ENCODE peak calls at places on chromosomes 12 and 14, in eight cellular contexts. One of them, this sample, is unnamed.

GRCh38 chr14:94120667-94121335 is 8.6 kb downstream of the IFI27L2 start:
- DNase-seq in neural crest cell: no peak
- DNase-seq in GM23338: no peak
- DNase-seq in RWPE1: no peak
- DNase-seq in IMR-90: peak
- DNase-seq in non-pigmented ciliary epithelial cell: no peak
- DNase-seq in T1000: peak
- DNase-seq in endothelial cell: no peak
- DNase-seq in this sample: no peak

GRCh38 chr12:124369901-124370378 is 75.0 kb downstream of the RFLNA start:
- DNase-seq in endothelial cell: no peak
- DNase-seq in GM23338: no peak
- DNase-seq in RWPE1: no peak
- DNase-seq in IMR-90: no peak
- DNase-seq in neural crest cell: no peak
- DNase-seq in non-pigmented ciliary epithelial cell: no peak
- DNase-seq in T1000: no peak
- DNase-seq in this sample: no peak

GRCh38 chr12:58087428-58088117 is 146.2 kb downstream of the ATP23 start:
- DNase-seq in IMR-90: no peak
- DNase-seq in RWPE1: no peak
- DNase-seq in non-pigmented ciliary epithelial cell: no peak
- DNase-seq in endothelial cell: no peak
- DNase-seq in neural crest cell: no peak
- DNase-seq in GM23338: peak
- DNase-seq in T1000: peak
- DNase-seq in this sample: no peak

GRCh38 chr14:90839024-90839888 is 23.0 kb upstream of the TTC7B start:
- DNase-seq in neural crest cell: no peak
- DNase-seq in endothelial cell: no peak
- DNase-seq in RWPE1: no peak
- DNase-seq in IMR-90: peak
- DNase-seq in non-pigmented ciliary epithelial cell: no peak
- DNase-seq in T1000: no peak
- DNase-seq in GM23338: no peak
- DNase-seq in this sample: no peak

GRCh38 chr12:113868365-113868764 is 97.8 kb downstream of the RBM19 start:
- DNase-seq in neural crest cell: no peak
- DNase-seq in GM23338: no peak
- DNase-seq in RWPE1: no peak
- DNase-seq in T1000: no peak
- DNase-seq in non-pigmented ciliary epithelial cell: no peak
- DNase-seq in endothelial cell: no peak
- DNase-seq in IMR-90: no peak
- DNase-seq in this sample: no peak

GRCh38 chr12:116958402-116959197 is 47.9 kb downstream of the FBXW8 start:
- DNase-seq in IMR-90: peak
- DNase-seq in T1000: no peak
- DNase-seq in endothelial cell: no peak
- DNase-seq in neural crest cell: no peak
- DNase-seq in RWPE1: no peak
- DNase-seq in GM23338: no peak
- DNase-seq in non-pigmented ciliary epithelial cell: no peak
- DNase-seq in this sample: no peak

GRCh38 chr12:68240975-68241374 is 12.4 kb downstream of the IL22 start:
- DNase-seq in IMR-90: peak
- DNase-seq in RWPE1: no peak
- DNase-seq in non-pigmented ciliary epithelial cell: no peak
- DNase-seq in GM23338: no peak
- DNase-seq in T1000: no peak
- DNase-seq in neural crest cell: no peak
- DNase-seq in endothelial cell: no peak
- DNase-seq in this sample: no peak

GRCh38 chr12:53344824-53345485 is 8.8 kb upstream of the SP7 start:
- DNase-seq in T1000: peak
- DNase-seq in non-pigmented ciliary epithelial cell: no peak
- DNase-seq in endothelial cell: peak
- DNase-seq in neural crest cell: peak
- DNase-seq in GM23338: peak
- DNase-seq in IMR-90: peak
- DNase-seq in RWPE1: no peak
- DNase-seq in this sample: peak

GRCh38 chr14:69038449-69039286 is 59.6 kb upstream of the ACTN1 start:
- DNase-seq in T1000: peak
- DNase-seq in neural crest cell: no peak
- DNase-seq in endothelial cell: no peak
- DNase-seq in GM23338: no peak
- DNase-seq in RWPE1: no peak
- DNase-seq in non-pigmented ciliary epithelial cell: peak
- DNase-seq in IMR-90: peak
- DNase-seq in this sample: no peak

GRCh38 chr14:93133476-93133875 is 17.8 kb upstream of the ITPK1 start:
- DNase-seq in GM23338: no peak
- DNase-seq in neural crest cell: no peak
- DNase-seq in non-pigmented ciliary epithelial cell: no peak
- DNase-seq in endothelial cell: no peak
- DNase-seq in IMR-90: peak
- DNase-seq in RWPE1: peak
- DNase-seq in T1000: no peak
- DNase-seq in this sample: no peak

GRCh38 chr14:102827716-102828115 is 50.5 kb downstream of the TRAF3 start:
- DNase-seq in non-pigmented ciliary epithelial cell: no peak
- DNase-seq in RWPE1: no peak
- DNase-seq in T1000: no peak
- DNase-seq in endothelial cell: no peak
- DNase-seq in IMR-90: peak
- DNase-seq in neural crest cell: no peak
- DNase-seq in GM23338: no peak
- DNase-seq in this sample: no peak

GRCh38 chr14:90381011-90381790 is 15.6 kb upstream of the CALM1 start:
- DNase-seq in T1000: no peak
- DNase-seq in RWPE1: no peak
- DNase-seq in IMR-90: no peak
- DNase-seq in non-pigmented ciliary epithelial cell: no peak
- DNase-seq in endothelial cell: no peak
- DNase-seq in GM23338: no peak
- DNase-seq in neural crest cell: no peak
- DNase-seq in this sample: no peak

GRCh38 chr14:59159169-59159568 is 29.3 kb upstream of the DAAM1 start:
- DNase-seq in GM23338: no peak
- DNase-seq in neural crest cell: no peak
- DNase-seq in T1000: no peak
- DNase-seq in endothelial cell: no peak
- DNase-seq in IMR-90: peak
- DNase-seq in RWPE1: no peak
- DNase-seq in non-pigmented ciliary epithelial cell: no peak
- DNase-seq in this sample: no peak

GRCh38 chr12:3743803-3744202 is 9.1 kb downstream of the CRACR2A start:
- DNase-seq in IMR-90: no peak
- DNase-seq in neural crest cell: no peak
- DNase-seq in GM23338: no peak
- DNase-seq in T1000: no peak
- DNase-seq in non-pigmented ciliary epithelial cell: no peak
- DNase-seq in endothelial cell: no peak
- DNase-seq in RWPE1: no peak
- DNase-seq in this sample: no peak

GRCh38 chr14:80519002-80519401 is 307.7 kb upstream of the DIO2 start:
- DNase-seq in RWPE1: no peak
- DNase-seq in GM23338: no peak
- DNase-seq in T1000: no peak
- DNase-seq in IMR-90: no peak
- DNase-seq in non-pigmented ciliary epithelial cell: no peak
- DNase-seq in endothelial cell: no peak
- DNase-seq in neural crest cell: no peak
- DNase-seq in this sample: no peak

GRCh38 chr14:50497351-50497750 is 35.0 kb downstream of the MAP4K5 start:
- DNase-seq in RWPE1: no peak
- DNase-seq in endothelial cell: no peak
- DNase-seq in GM23338: no peak
- DNase-seq in neural crest cell: no peak
- DNase-seq in non-pigmented ciliary epithelial cell: no peak
- DNase-seq in IMR-90: no peak
- DNase-seq in T1000: no peak
- DNase-seq in this sample: no peak

GRCh38 chr14:32694795-32695449 is 243.8 kb upstream of the NPAS3 start:
- DNase-seq in T1000: no peak
- DNase-seq in endothelial cell: no peak
- DNase-seq in neural crest cell: no peak
- DNase-seq in IMR-90: no peak
- DNase-seq in RWPE1: no peak
- DNase-seq in non-pigmented ciliary epithelial cell: no peak
- DNase-seq in GM23338: no peak
- DNase-seq in this sample: no peak

GRCh38 chr14:102785598-102785963 is 8.3 kb downstream of the TRAF3 start:
- DNase-seq in GM23338: peak
- DNase-seq in RWPE1: no peak
- DNase-seq in T1000: no peak
- DNase-seq in neural crest cell: no peak
- DNase-seq in non-pigmented ciliary epithelial cell: no peak
- DNase-seq in endothelial cell: no peak
- DNase-seq in IMR-90: no peak
- DNase-seq in this sample: no peak

GRCh38 chr14:67932708-67933107 is 113.1 kb downstream of the RAD51B start:
- DNase-seq in GM23338: no peak
- DNase-seq in IMR-90: no peak
- DNase-seq in neural crest cell: no peak
- DNase-seq in RWPE1: no peak
- DNase-seq in non-pigmented ciliary epithelial cell: no peak
- DNase-seq in endothelial cell: no peak
- DNase-seq in T1000: no peak
- DNase-seq in this sample: no peak

GRCh38 chr12:111035578-111036301 is 115.4 kb upstream of the MYL2 start:
- DNase-seq in endothelial cell: peak
- DNase-seq in GM23338: peak
- DNase-seq in T1000: no peak
- DNase-seq in RWPE1: no peak
- DNase-seq in non-pigmented ciliary epithelial cell: no peak
- DNase-seq in IMR-90: no peak
- DNase-seq in neural crest cell: peak
- DNase-seq in this sample: no peak

GRCh38 chr12:24979286-24979685 is 30.4 kb upstream of the BCAT1 start:
- DNase-seq in GM23338: no peak
- DNase-seq in T1000: no peak
- DNase-seq in RWPE1: no peak
- DNase-seq in neural crest cell: no peak
- DNase-seq in endothelial cell: no peak
- DNase-seq in IMR-90: no peak
- DNase-seq in non-pigmented ciliary epithelial cell: no peak
- DNase-seq in this sample: no peak

GRCh38 chr12:80715850-80716249 is 862 bp upstream of the MYF5 start:
- DNase-seq in endothelial cell: no peak
- DNase-seq in RWPE1: no peak
- DNase-seq in T1000: no peak
- DNase-seq in IMR-90: no peak
- DNase-seq in GM23338: peak
- DNase-seq in neural crest cell: no peak
- DNase-seq in non-pigmented ciliary epithelial cell: no peak
- DNase-seq in this sample: no peak

GRCh38 chr12:107730942-107731341 is 30.0 kb downstream of the PRDM4 start:
- DNase-seq in IMR-90: no peak
- DNase-seq in endothelial cell: no peak
- DNase-seq in non-pigmented ciliary epithelial cell: no peak
- DNase-seq in GM23338: no peak
- DNase-seq in RWPE1: no peak
- DNase-seq in neural crest cell: no peak
- DNase-seq in T1000: no peak
- DNase-seq in this sample: no peak

GRCh38 chr14:93878871-93879270 is 48.3 kb upstream of the FAM181A start:
- DNase-seq in RWPE1: no peak
- DNase-seq in endothelial cell: no peak
- DNase-seq in IMR-90: no peak
- DNase-seq in T1000: no peak
- DNase-seq in neural crest cell: no peak
- DNase-seq in GM23338: no peak
- DNase-seq in non-pigmented ciliary epithelial cell: no peak
- DNase-seq in this sample: no peak

GRCh38 chr14:61695695-61696527 is 598 bp downstream of the HIF1A start:
- DNase-seq in non-pigmented ciliary epithelial cell: no peak
- DNase-seq in GM23338: peak
- DNase-seq in IMR-90: peak
- DNase-seq in RWPE1: peak
- DNase-seq in neural crest cell: peak
- DNase-seq in T1000: peak
- DNase-seq in endothelial cell: peak
- DNase-seq in this sample: peak

GRCh38 chr12:67452119-67452805 is 183.1 kb downstream of the CAND1 start:
- DNase-seq in neural crest cell: no peak
- DNase-seq in non-pigmented ciliary epithelial cell: no peak
- DNase-seq in IMR-90: no peak
- DNase-seq in T1000: no peak
- DNase-seq in RWPE1: no peak
- DNase-seq in endothelial cell: no peak
- DNase-seq in GM23338: no peak
- DNase-seq in this sample: no peak

GRCh38 chr12:6607751-6608591 is 792 bp upstream of the CHD4 start:
- DNase-seq in GM23338: peak
- DNase-seq in IMR-90: peak
- DNase-seq in endothelial cell: no peak
- DNase-seq in non-pigmented ciliary epithelial cell: no peak
- DNase-seq in RWPE1: peak
- DNase-seq in T1000: peak
- DNase-seq in neural crest cell: peak
- DNase-seq in this sample: peak

GRCh38 chr12:69167648-69168165 is 71.7 kb upstream of the CPSF6 start:
- DNase-seq in non-pigmented ciliary epithelial cell: no peak
- DNase-seq in T1000: no peak
- DNase-seq in GM23338: peak
- DNase-seq in RWPE1: no peak
- DNase-seq in IMR-90: no peak
- DNase-seq in neural crest cell: no peak
- DNase-seq in endothelial cell: no peak
- DNase-seq in this sample: no peak

GRCh38 chr12:133190176-133190575 is 8.9 kb downstream of the ZNF268 start:
- DNase-seq in non-pigmented ciliary epithelial cell: no peak
- DNase-seq in RWPE1: no peak
- DNase-seq in IMR-90: no peak
- DNase-seq in neural crest cell: no peak
- DNase-seq in GM23338: no peak
- DNase-seq in T1000: no peak
- DNase-seq in endothelial cell: no peak
- DNase-seq in this sample: no peak

GRCh38 chr12:92629349-92630065 is 73.3 kb upstream of the PLEKHG7 start:
- DNase-seq in T1000: no peak
- DNase-seq in RWPE1: no peak
- DNase-seq in endothelial cell: no peak
- DNase-seq in IMR-90: peak
- DNase-seq in neural crest cell: no peak
- DNase-seq in non-pigmented ciliary epithelial cell: no peak
- DNase-seq in GM23338: no peak
- DNase-seq in this sample: no peak

GRCh38 chr14:102498005-102498677 is 11.4 kb downstream of the ANKRD9 start:
- DNase-seq in GM23338: peak
- DNase-seq in endothelial cell: no peak
- DNase-seq in IMR-90: no peak
- DNase-seq in RWPE1: no peak
- DNase-seq in neural crest cell: no peak
- DNase-seq in non-pigmented ciliary epithelial cell: no peak
- DNase-seq in T1000: no peak
- DNase-seq in this sample: no peak

GRCh38 chr14:80215756-80216581 is 4.7 kb upstream of the DIO2 start:
- DNase-seq in T1000: peak
- DNase-seq in non-pigmented ciliary epithelial cell: no peak
- DNase-seq in GM23338: peak
- DNase-seq in neural crest cell: no peak
- DNase-seq in RWPE1: no peak
- DNase-seq in IMR-90: peak
- DNase-seq in endothelial cell: no peak
- DNase-seq in this sample: no peak

GRCh38 chr12:27429606-27430005 is 16.9 kb upstream of the SMCO2 start:
- DNase-seq in RWPE1: no peak
- DNase-seq in endothelial cell: no peak
- DNase-seq in non-pigmented ciliary epithelial cell: no peak
- DNase-seq in IMR-90: no peak
- DNase-seq in T1000: no peak
- DNase-seq in GM23338: no peak
- DNase-seq in neural crest cell: no peak
- DNase-seq in this sample: no peak

This sample was measured in SW 1271.